ENCODE peak calls at places on chromosomes 11 and 22, in seven cellular contexts. W, A, O, Q, J, T and U are unnamed samples.
A peak's percentile ranks its signal among the peaks of the same experiment; 100 is the strongest.

GRCh38 chr11:57364851-57365660 is 15.9 kb downstream of the PRG3 start:
- DNase-seq in W (no peak), A (no peak), O (no peak), Q (no peak), J (no peak), T (peak; percentile 25), U (no peak)

GRCh38 chr11:44300881-44301855 is 8.8 kb downstream of the ALX4 start:
- DNase-seq in W (no peak), A (no peak), O (no peak), Q (peak; percentile 42), J (no peak), T (no peak), U (no peak)

GRCh38 chr11:12394601-12395000 is 17.2 kb downstream of the PARVA start:
- DNase-seq in W (no peak), A (no peak), O (no peak), Q (no peak), J (no peak), T (no peak), U (no peak)

GRCh38 chr11:103529217-103529684 is 420.0 kb downstream of the DYNC2H1 start:
- DNase-seq in W (no peak), A (no peak), O (no peak), Q (peak; percentile 79), J (no peak), T (no peak), U (peak; percentile 94)

GRCh38 chr22:17984114-17984513 is 40.2 kb downstream of the MICAL3 start:
- DNase-seq in W (no peak), A (no peak), O (no peak), Q (no peak), J (no peak), T (no peak), U (peak; percentile 36)

GRCh38 chr11:45662665-45663485 is 2.5 kb downstream of the CHST1 start:
- DNase-seq in W (peak; percentile 13), A (no peak), O (no peak), Q (peak; percentile 94), J (no peak), T (peak; percentile 77), U (peak; percentile 96)

GRCh38 chr11:103681855-103682254 is 354.6 kb upstream of the DDI1 start:
- DNase-seq in W (no peak), A (no peak), O (no peak), Q (no peak), J (no peak), T (peak; percentile 58), U (no peak)

GRCh38 chr11:2204361-2205213 is 33.0 kb upstream of the TH start:
- DNase-seq in W (no peak), A (no peak), O (no peak), Q (no peak), J (no peak), T (no peak), U (no peak)

GRCh38 chr11:110524227-110524626 is 94.5 kb downstream of the FDX1 start:
- DNase-seq in W (no peak), A (no peak), O (no peak), Q (peak; percentile 98), J (no peak), T (no peak), U (peak; percentile 97)

GRCh38 chr11:14644396-14645246 is 1.0 kb downstream of the PDE3B start:
- DNase-seq in W (peak; percentile 41), A (peak; percentile 50), O (peak; percentile 14), Q (peak; percentile 31), J (no peak), T (peak; percentile 56), U (peak; percentile 46)

GRCh38 chr11:129013737-129014475 is 71.2 kb upstream of the TP53AIP1 start:
- DNase-seq in W (no peak), A (peak; percentile 74), O (no peak), Q (peak; percentile 64), J (no peak), T (no peak), U (no peak)

GRCh38 chr11:62805991-62806441 is 776 bp upstream of the NXF1 start:
- DNase-seq in W (no peak), A (no peak), O (no peak), Q (peak; percentile 34), J (no peak), T (peak; percentile 51), U (peak; percentile 45)

GRCh38 chr22:21760640-21761039 is 25.0 kb upstream of the YPEL1 start:
- DNase-seq in W (no peak), A (no peak), O (no peak), Q (peak; percentile 95), J (no peak), T (no peak), U (peak; percentile 46)

GRCh38 chr22:45101828-45102227 is 61.9 kb upstream of the NUP50 start:
- DNase-seq in W (peak; percentile 34), A (peak; percentile 55), O (no peak), Q (peak; percentile 72), J (peak; percentile 41), T (peak; percentile 91), U (peak; percentile 79)

GRCh38 chr22:50604256-50604580 is 3.6 kb downstream of the MAPK8IP2 start:
- DNase-seq in W (no peak), A (no peak), O (no peak), Q (no peak), J (no peak), T (no peak), U (no peak)

GRCh38 chr11:34114471-34114870 is 9.0 kb downstream of the NAT10 start:
- DNase-seq in W (no peak), A (no peak), O (no peak), Q (peak; percentile 60), J (no peak), T (no peak), U (no peak)

GRCh38 chr11:124751741-124752470 is at the start of gene VSIG2:
- DNase-seq in W (no peak), A (peak; percentile 73), O (no peak), Q (no peak), J (no peak), T (no peak), U (no peak)

GRCh38 chr11:8093931-8094575 is 13.0 kb downstream of the TUB start:
- DNase-seq in W (no peak), A (peak; percentile 59), O (no peak), Q (no peak), J (no peak), T (no peak), U (peak; percentile 13)

GRCh38 chr11:16945671-16946469 is 68.3 kb downstream of the PLEKHA7 start:
- DNase-seq in W (peak; percentile 45), A (peak; percentile 79), O (peak; percentile 60), Q (peak; percentile 66), J (no peak), T (peak; percentile 67), U (peak; percentile 68)

GRCh38 chr22:39253427-39254070 is 8.8 kb upstream of the PDGFB start:
- DNase-seq in W (no peak), A (peak; percentile 59), O (peak; percentile 36), Q (peak; percentile 87), J (no peak), T (no peak), U (peak; percentile 95)

GRCh38 chr11:103936059-103936458 is 100.4 kb upstream of the DDI1 start:
- DNase-seq in W (no peak), A (no peak), O (no peak), Q (peak; percentile 70), J (no peak), T (no peak), U (peak; percentile 65)

GRCh38 chr11:21415566-21415965 is 746.2 kb downstream of the NELL1 start:
- DNase-seq in W (no peak), A (no peak), O (no peak), Q (no peak), J (no peak), T (peak; percentile 97), U (no peak)

GRCh38 chr11:1969036-1969435 is 21.9 kb downstream of the MRPL23 start:
- DNase-seq in W (no peak), A (no peak), O (no peak), Q (no peak), J (no peak), T (no peak), U (no peak)

GRCh38 chr11:127521413-127521812 is 520.8 kb upstream of the KIRREL3 start:
- DNase-seq in W (no peak), A (no peak), O (no peak), Q (peak; percentile 17), J (no peak), T (no peak), U (peak; percentile 59)

GRCh38 chr11:60867871-60868681 is 734 bp downstream of the ZP1 start:
- DNase-seq in W (no peak), A (no peak), O (no peak), Q (no peak), J (no peak), T (no peak), U (no peak)

GRCh38 chr11:59463176-59463575 is 6.4 kb downstream of the OR4D6 start:
- DNase-seq in W (no peak), A (peak; percentile 7), O (no peak), Q (no peak), J (no peak), T (peak; percentile 3), U (peak; percentile 69)